ENCODE peak calls at places on chromosomes 16 and 17, in ten cellular contexts. G is sigmoid colon, Q is tibial nerve, V is ovary, X is stomach, O is esophagus muscularis mucosa, C is prostate gland, J is testis, D is gastrocnemius medialis, H is H1. A is an unnamed sample.
A peak's percentile ranks its signal among the peaks of the same experiment; 100 is the strongest.

GRCh38 chr17:34499576-34499975 is 79.8 kb upstream of the TMEM132E start:
- DNase-seq in G (no peak), Q (no peak), V (no peak), X (no peak), O (no peak), C (no peak), J (no peak), D (no peak), H (peak; percentile 53), A (no peak)

GRCh38 chr16:86667035-86667434 is 88.7 kb downstream of the FOXL1 start:
- DNase-seq in G (no peak), Q (peak; percentile 39), V (no peak), X (no peak), O (no peak), C (no peak), J (peak; percentile 65), D (peak; percentile 45), H (no peak), A (no peak)

GRCh38 chr17:56679767-56680422 is 86.4 kb downstream of the NOG start:
- DNase-seq in G (no peak), Q (no peak), V (no peak), X (no peak), O (no peak), C (no peak), J (no peak), D (no peak), H (no peak), A (peak; percentile 57)

GRCh38 chr16:23187341-23187740 is 4.8 kb downstream of the SCNN1G start:
- DNase-seq in G (no peak), Q (no peak), V (no peak), X (no peak), O (no peak), C (no peak), J (no peak), D (no peak), H (no peak), A (no peak)

GRCh38 chr16:50476486-50477260 is 71.5 kb upstream of the NKD1 start:
- DNase-seq in G (peak; percentile 34), Q (no peak), V (no peak), X (no peak), O (no peak), C (no peak), J (no peak), D (no peak), H (no peak), A (peak; percentile 74)

GRCh38 chr17:41779954-41780353 is 6.6 kb downstream of the JUP start:
- DNase-seq in G (no peak), Q (no peak), V (no peak), X (no peak), O (no peak), C (no peak), J (no peak), D (no peak), H (no peak), A (no peak)

GRCh38 chr17:13776027-13776551 is 174.4 kb upstream of the HS3ST3A1 start:
- DNase-seq in G (no peak), Q (no peak), V (no peak), X (no peak), O (no peak), C (no peak), J (peak; percentile 16), D (peak; percentile 46), H (no peak), A (no peak)

GRCh38 chr16:56871172-56871593 is 6.2 kb downstream of the SLC12A3 start:
- DNase-seq in G (no peak), Q (no peak), V (no peak), X (peak; percentile 46), O (no peak), C (peak; percentile 41), J (no peak), D (no peak), H (no peak), A (no peak)

GRCh38 chr17:19388791-19389190 is 1.8 kb upstream of the MFAP4 start:
- DNase-seq in G (peak; percentile 80), Q (no peak), V (no peak), X (no peak), O (no peak), C (no peak), J (peak; percentile 71), D (no peak), H (no peak), A (peak; percentile 86)

GRCh38 chr17:28256881-28257280 is 62.1 kb upstream of the TMEM97 start:
- DNase-seq in G (no peak), Q (no peak), V (no peak), X (no peak), O (no peak), C (no peak), J (no peak), D (no peak), H (no peak), A (no peak)

GRCh38 chr17:47704116-47704515 is 10.2 kb downstream of the TBKBP1 start:
- DNase-seq in G (peak; percentile 54), Q (no peak), V (peak; percentile 19), X (no peak), O (no peak), C (no peak), J (no peak), D (no peak), H (no peak), A (no peak)

GRCh38 chr17:48442819-48443218 is 12.8 kb upstream of the SKAP1 start:
- DNase-seq in G (no peak), Q (no peak), V (no peak), X (no peak), O (no peak), C (no peak), J (no peak), D (no peak), H (no peak), A (no peak)

GRCh38 chr17:50209472-50210248 is 8.2 kb upstream of the COL1A1 start:
- DNase-seq in G (peak; percentile 99), Q (peak; percentile 88), V (peak; percentile 99), X (peak; percentile 57), O (peak; percentile 97), C (no peak), J (peak; percentile 84), D (peak; percentile 71), H (peak; percentile 72), A (peak; percentile 97)

GRCh38 chr16:4053663-4054479 is 62.4 kb downstream of the ADCY9 start:
- DNase-seq in G (peak; percentile 85), Q (peak; percentile 82), V (peak; percentile 69), X (peak; percentile 29), O (peak; percentile 94), C (peak; percentile 68), J (no peak), D (no peak), H (no peak), A (peak; percentile 96)

GRCh38 chr17:80761421-80761871 is 216.8 kb downstream of the RPTOR start:
- DNase-seq in G (peak; percentile 26), Q (no peak), V (no peak), X (no peak), O (no peak), C (no peak), J (no peak), D (no peak), H (no peak), A (no peak)
- H3K4me3 ChIP-seq in G (no peak overlapping the region), Q (no peak overlapping the region), V (no peak overlapping the region), X (no peak overlapping the region), O (no peak overlapping the region), C (no peak overlapping the region), J (no peak overlapping the region), D (no peak overlapping the region), H (no peak overlapping the region), A (no peak overlapping the region)

DNA sequence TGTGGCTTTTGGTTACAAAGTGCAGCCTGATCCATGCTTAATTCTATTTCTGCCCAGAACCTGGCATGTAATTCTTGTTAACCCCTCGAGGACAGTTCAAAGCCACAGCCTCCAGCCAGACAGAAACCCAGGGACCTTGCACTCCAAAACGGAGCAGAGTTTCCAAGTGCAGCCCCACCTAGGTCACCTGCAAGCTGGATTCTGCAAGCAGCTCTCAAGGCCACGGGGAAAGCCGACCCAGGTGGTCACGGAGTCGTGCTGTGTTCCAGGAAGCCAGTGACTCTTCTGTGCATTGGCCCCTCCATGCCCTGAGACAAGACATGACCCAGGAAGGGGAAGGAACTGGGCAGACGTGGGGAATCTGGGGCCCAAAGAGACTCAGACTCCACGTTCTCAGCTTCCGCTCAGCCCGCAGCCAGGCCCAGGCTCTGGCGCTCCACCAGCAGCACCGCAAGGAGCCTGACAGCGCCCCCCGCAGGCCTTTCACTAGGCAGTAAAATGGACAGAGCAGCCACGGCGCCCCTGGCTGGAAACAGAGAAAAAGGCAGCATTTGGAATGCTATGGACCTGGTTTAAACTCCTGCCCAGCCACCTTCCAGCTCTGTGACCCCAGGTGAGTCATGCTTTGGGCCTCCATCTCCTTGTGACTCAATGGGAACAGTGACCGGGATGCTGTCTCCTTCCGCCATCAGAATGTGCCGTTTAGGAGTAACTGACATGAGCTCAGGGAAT is 27.3 kb upstream of the GSG1L start:
- DNase-seq in G (no peak), Q (no peak), V (no peak), X (no peak), O (no peak), C (no peak), J (peak; percentile 21), D (no peak), H (peak; percentile 88), A (no peak)
- TF ChIP-seq CTCF in G (no peak), Q (no peak), V (no peak), X (no peak), O (no peak), C (no peak), J (no peak), D (no peak), H (peak; percentile 95), A (no peak)

GRCh38 chr16:58733671-58734458 is at the start of gene GOT2:
- DNase-seq in G (peak; percentile 88), Q (peak; percentile 61), V (peak; percentile 75), X (peak; percentile 83), O (no peak), C (peak; percentile 74), J (peak; percentile 92), D (peak; percentile 82), H (peak; percentile 93), A (peak; percentile 60)
- TF ChIP-seq POLR2A in G (peak; percentile 21), Q (no peak), V (no peak), X (no peak), O (no peak), C (peak; percentile 27), J (no peak), D (peak; percentile 40), H (peak; percentile 87), A (no peak)

DNA sequence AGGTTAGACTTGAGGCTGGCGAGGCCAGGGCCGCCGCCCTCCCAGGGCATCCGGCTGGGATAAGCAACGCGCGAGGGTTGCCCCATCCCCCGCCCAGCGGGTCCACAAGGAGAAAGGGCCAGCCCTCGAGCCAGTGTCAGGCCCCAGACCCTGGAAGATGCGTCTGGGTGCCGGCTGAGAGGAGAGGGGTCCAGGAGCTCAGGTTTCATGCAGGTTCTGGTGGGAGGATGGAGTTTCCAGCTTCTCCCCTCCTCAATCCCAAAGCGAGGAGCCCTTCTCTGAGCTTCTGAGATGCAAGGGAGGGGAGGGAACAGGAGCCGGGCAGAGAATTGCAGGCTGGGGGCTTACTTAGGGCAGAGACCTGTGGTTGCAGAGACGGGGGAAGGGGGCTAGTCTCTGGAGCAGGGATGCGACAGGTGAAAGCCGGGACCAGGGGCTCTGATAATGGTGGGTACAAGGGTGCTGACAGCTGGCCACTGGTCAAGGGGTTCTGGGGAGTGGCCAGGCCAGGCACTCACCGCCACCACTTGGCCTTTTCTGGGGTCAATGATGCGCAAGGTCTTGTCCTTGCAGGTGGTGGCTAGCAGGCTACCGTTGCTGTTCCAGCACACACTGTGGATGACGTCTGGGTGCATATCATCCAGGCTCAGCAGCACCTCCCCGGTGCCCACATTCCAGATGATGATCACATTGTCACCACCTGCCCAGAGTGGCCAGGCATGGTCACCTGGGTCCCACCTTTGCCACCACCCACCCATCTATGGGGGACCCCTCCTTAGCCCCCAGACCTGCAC is 4.2 kb downstream of the CORO6 start:
- DNase-seq in G (peak; percentile 63), Q (no peak), V (no peak), X (no peak), O (no peak), C (no peak), J (no peak), D (peak; percentile 38), H (no peak), A (no peak)
- H3K4me3 ChIP-seq in G (no peak overlapping the region), Q (peak overlapping the region; percentile 47), V (peak overlapping the region; percentile 29), X (peak overlapping the region; percentile 58), O (peak overlapping the region; percentile 49), C (no peak overlapping the region), J (peak overlapping the region; percentile 31), D (peak overlapping the region; percentile 45), H (peak overlapping the region; percentile 12), A (no peak overlapping the region)

A was measured in lower leg skin.